ENCODE peak calls at places on chromosomes 5 and 9, in four cellular contexts. One of them, this sample, is unnamed. For H3K4me1, the result is how much of the 10 kb centered on the place peaks cover.

GRCh38 chr9:127873886-127874285 is 3.6 kb downstream of the AK1 start:
- DNase-seq in K562: no peak
- DNase-seq in GM23248: peak
- DNase-seq in DND-41: no peak
- DNase-seq in this sample: peak

GRCh38 chr5:37789991-37790390 is 49.9 kb downstream of the GDNF start:
- DNase-seq in K562: no peak
- DNase-seq in GM23248: peak
- DNase-seq in DND-41: no peak
- DNase-seq in this sample: peak

GRCh38 chr5:80565330-80565729 is 4.8 kb downstream of the ANKRD34B start:
- DNase-seq in K562: no peak
- DNase-seq in GM23248: no peak
- DNase-seq in DND-41: no peak
- DNase-seq in this sample: no peak

GRCh38 chr9:89247431-89248370 is 63.3 kb upstream of the CKS2 start:
- DNase-seq in K562: no peak
- DNase-seq in GM23248: no peak
- DNase-seq in DND-41: no peak
- DNase-seq in this sample: peak

GRCh38 chr9:86368871-86369521 is 14.8 kb upstream of the TUT7 start:
- DNase-seq in K562: no peak
- DNase-seq in GM23248: peak
- DNase-seq in DND-41: no peak
- DNase-seq in this sample: peak

GRCh38 chr5:123718238-123718637 is 206.3 kb downstream of the CSNK1G3 start:
- DNase-seq in K562: no peak
- DNase-seq in GM23248: no peak
- DNase-seq in DND-41: no peak
- DNase-seq in this sample: no peak

GRCh38 chr9:111630182-111631070 is 708 bp upstream of the DNAJC25 start:
- DNase-seq in K562: no peak
- DNase-seq in GM23248: no peak
- DNase-seq in DND-41: no peak
- DNase-seq in this sample: no peak

GRCh38 chr5:14081791-14082190 is 61.4 kb upstream of the TRIO start:
- DNase-seq in K562: no peak
- DNase-seq in GM23248: peak
- DNase-seq in DND-41: no peak
- DNase-seq in this sample: peak

GRCh38 chr9:23822331-23823169 is 3.5 kb downstream of the ELAVL2 start:
- DNase-seq in K562: no peak
- DNase-seq in GM23248: no peak
- DNase-seq in DND-41: no peak
- DNase-seq in this sample: no peak

GRCh38 chr9:128995791-128996190 is 32.3 kb downstream of the SH3GLB2 start:
- DNase-seq in K562: no peak
- DNase-seq in GM23248: no peak
- DNase-seq in DND-41: no peak
- DNase-seq in this sample: peak

GRCh38 chr9:111866976-111867375 is 29.6 kb upstream of the UGCG start:
- DNase-seq in K562: peak
- DNase-seq in GM23248: peak
- DNase-seq in DND-41: no peak
- DNase-seq in this sample: peak

GRCh38 chr5:124997186-124997893 is 250.9 kb upstream of the ZNF608 start:
- DNase-seq in K562: no peak
- DNase-seq in GM23248: peak
- DNase-seq in DND-41: no peak
- DNase-seq in this sample: peak
- H3K9ac ChIP-seq in K562: no peak
- H3K9ac ChIP-seq in GM23248: no peak
- H3K9ac ChIP-seq in DND-41: no peak
- H3K9ac ChIP-seq in this sample: no peak

DNA sequence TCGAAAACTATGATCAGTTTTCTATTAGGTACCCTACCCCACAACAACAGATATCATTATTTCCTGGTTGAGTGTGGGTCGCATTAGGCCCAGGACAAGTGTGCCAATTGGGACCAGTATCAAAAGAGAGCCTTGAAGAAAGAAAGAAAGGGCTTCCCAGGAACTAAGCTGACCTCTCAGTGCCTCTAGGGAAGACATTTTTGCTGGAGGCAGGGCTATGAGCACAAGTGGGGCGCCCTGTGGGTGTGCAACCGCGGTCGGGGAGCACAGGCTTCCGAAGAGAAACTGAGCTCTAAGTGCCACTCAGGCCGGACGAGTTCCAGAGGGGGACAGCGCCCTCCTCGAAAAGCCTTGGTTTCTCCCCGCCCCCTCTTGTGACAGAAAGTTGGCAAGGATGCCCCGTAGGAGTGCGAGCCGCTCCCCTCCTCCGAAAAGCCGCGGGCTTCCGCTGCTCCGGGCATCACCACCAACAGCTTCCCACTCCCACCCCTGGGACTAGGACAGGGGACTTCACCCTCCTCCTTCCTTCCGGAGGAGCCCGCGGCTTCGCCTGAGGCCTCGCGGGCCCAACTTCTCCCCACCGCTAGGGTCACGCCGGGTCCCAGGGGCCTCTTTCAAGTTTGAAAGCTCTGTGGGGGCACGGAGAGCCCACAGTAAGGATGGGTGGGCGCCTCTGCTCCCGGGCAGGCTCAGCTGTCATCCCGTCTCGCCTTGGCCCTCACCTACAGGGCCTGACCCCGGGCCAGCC is 2.0 kb downstream of the NR2F1-AS1 start:
- DNase-seq in K562: no peak
- DNase-seq in GM23248: no peak
- DNase-seq in DND-41: no peak
- DNase-seq in this sample: peak
- TF ChIP-seq EZH2 in K562: no peak
- TF ChIP-seq EZH2 in GM23248: no peak
- TF ChIP-seq EZH2 in DND-41: no peak
- TF ChIP-seq EZH2 in this sample: no peak

GRCh38 chr9:35656841-35657326 is 935 bp downstream of the RMRP start:
- DNase-seq in K562: no peak
- DNase-seq in GM23248: peak
- DNase-seq in DND-41: no peak
- DNase-seq in this sample: no peak
- H3K4me1 ChIP-seq in K562: under half
- H3K4me1 ChIP-seq in GM23248: under half
- H3K4me1 ChIP-seq in DND-41: half or more
- H3K4me1 ChIP-seq in this sample: under half

GRCh38 chr5:54309237-54309636 is 1.1 kb downstream of the ARL15 start:
- DNase-seq in K562: no peak
- DNase-seq in GM23248: peak
- DNase-seq in DND-41: no peak
- DNase-seq in this sample: peak
- H3K9ac ChIP-seq in K562: peak
- H3K9ac ChIP-seq in GM23248: peak
- H3K9ac ChIP-seq in DND-41: peak
- H3K9ac ChIP-seq in this sample: peak

DNA sequence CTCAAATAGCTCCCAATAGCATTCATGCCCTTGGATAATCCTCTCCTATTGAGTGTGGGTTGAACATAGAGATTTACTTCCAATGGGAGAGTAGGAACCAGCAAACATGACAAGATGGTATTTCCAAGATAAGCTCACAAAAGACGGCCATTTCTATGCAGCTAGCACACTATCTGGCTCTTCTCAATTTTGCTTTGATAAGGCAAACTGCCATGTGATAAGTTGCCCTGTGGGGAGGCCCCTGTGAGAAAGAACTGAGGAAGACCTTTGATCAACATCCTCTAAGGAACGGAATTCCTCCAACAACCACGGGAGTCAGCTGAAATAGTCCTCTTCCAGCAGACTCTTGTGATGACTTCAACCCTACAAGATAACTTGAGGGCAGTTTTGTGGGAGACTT is 211.9 kb upstream of the TRPM3 start:
- DNase-seq in K562: no peak
- DNase-seq in GM23248: no peak
- DNase-seq in DND-41: no peak
- DNase-seq in this sample: no peak
- TF ChIP-seq EZH2 in K562: no peak
- TF ChIP-seq EZH2 in GM23248: no peak
- TF ChIP-seq EZH2 in DND-41: no peak
- TF ChIP-seq EZH2 in this sample: no peak

GRCh38 chr9:110249639-110250038 is 6.7 kb downstream of the TXN start:
- DNase-seq in K562: no peak
- DNase-seq in GM23248: no peak
- DNase-seq in DND-41: no peak
- DNase-seq in this sample: no peak
- H3K4me1 ChIP-seq in K562: under half
- H3K4me1 ChIP-seq in GM23248: under half
- H3K4me1 ChIP-seq in DND-41: under half
- H3K4me1 ChIP-seq in this sample: under half

This sample was measured in fibroblast of lung.